ENCODE peak calls at places on chromosomes 4 and X, in ten cellular contexts. C, W, O, X, E, J, A, D, R and M are unnamed samples.

GRCh38 chr4:140252144-140252741 is 98.3 kb upstream of the MAML3 start:
- DNase-seq in C (peak; percentile 52), W (peak; percentile 31), O (no peak), X (peak; percentile 47), E (no peak), J (no peak), A (no peak), D (peak; percentile 9), R (peak; percentile 47), M (peak; percentile 65)

GRCh38 chr4:179292443-179292842 is 1850.2 kb upstream of the AGA start:
- DNase-seq in C (no peak), W (no peak), O (no peak), X (no peak), E (no peak), J (no peak), A (no peak), D (no peak), R (no peak), M (no peak)

GRCh38 chr4:70873216-70873615 is 29.0 kb upstream of the MOB1B start:
- DNase-seq in C (no peak), W (no peak), O (no peak), X (no peak), E (no peak), J (no peak), A (no peak), D (no peak), R (no peak), M (no peak)

GRCh38 chr4:42391356-42391675 is 6.0 kb upstream of the SHISA3 start:
- DNase-seq in C (no peak), W (no peak), O (no peak), X (peak; percentile 20), E (no peak), J (no peak), A (no peak), D (no peak), R (no peak), M (no peak)

GRCh38 chrX:154372612-154373022 is 1.8 kb downstream of the FLNA start:
- DNase-seq in C (no peak), W (no peak), O (no peak), X (no peak), E (no peak), J (no peak), A (peak; percentile 65), D (peak; percentile 51), R (peak; percentile 76), M (no peak)

GRCh38 chrX:72620550-72621145 is 48.0 kb upstream of the HDAC8 start:
- DNase-seq in C (peak; percentile 70), W (peak; percentile 81), O (peak; percentile 60), X (peak; percentile 92), E (peak; percentile 10), J (peak; percentile 36), A (peak; percentile 89), D (peak; percentile 84), R (peak; percentile 94), M (no peak)

GRCh38 chr4:40511017-40511614 is 118.5 kb downstream of the RBM47 start:
- DNase-seq in C (no peak), W (peak; percentile 85), O (peak; percentile 69), X (peak; percentile 86), E (no peak), J (no peak), A (no peak), D (no peak), R (no peak), M (peak; percentile 82)

GRCh38 chrX:40240844-40241243 is 143.1 kb upstream of the BCOR start:
- DNase-seq in C (no peak), W (no peak), O (no peak), X (no peak), E (no peak), J (no peak), A (no peak), D (no peak), R (no peak), M (no peak)

GRCh38 chr4:114282937-114283336 is 303.5 kb upstream of the ARSJ start:
- DNase-seq in C (no peak), W (no peak), O (no peak), X (no peak), E (no peak), J (no peak), A (no peak), D (no peak), R (no peak), M (no peak)

GRCh38 chr4:47478799-47479198 is 6.3 kb upstream of the ATP10D start:
- DNase-seq in C (no peak), W (no peak), O (no peak), X (no peak), E (no peak), J (no peak), A (no peak), D (no peak), R (no peak), M (no peak)

GRCh38 chr4:145486603-145487002 is 5.0 kb downstream of the SMAD1 start:
- DNase-seq in C (no peak), W (no peak), O (no peak), X (no peak), E (no peak), J (no peak), A (no peak), D (no peak), R (no peak), M (no peak)

GRCh38 chr4:145485120-145485519 is 3.5 kb downstream of the SMAD1 start:
- DNase-seq in C (no peak), W (no peak), O (no peak), X (no peak), E (no peak), J (no peak), A (no peak), D (no peak), R (no peak), M (no peak)

GRCh38 chr4:145484240-145484846 is 2.7 kb downstream of the SMAD1 start:
- DNase-seq in C (no peak), W (no peak), O (no peak), X (no peak), E (no peak), J (no peak), A (no peak), D (no peak), R (no peak), M (no peak)

GRCh38 chr4:145488310-145488709 is 6.7 kb downstream of the SMAD1 start:
- DNase-seq in C (no peak), W (no peak), O (no peak), X (no peak), E (no peak), J (no peak), A (no peak), D (no peak), R (no peak), M (no peak)

GRCh38 chr4:145487626-145488025 is 6.0 kb downstream of the SMAD1 start:
- DNase-seq in C (no peak), W (no peak), O (no peak), X (no peak), E (no peak), J (no peak), A (no peak), D (no peak), R (no peak), M (no peak)
- H3K4me3 ChIP-seq in C (peak overlapping the region; percentile 27), W (no peak overlapping the region), O (no peak overlapping the region), X (no peak overlapping the region), E (no peak overlapping the region), J (no peak overlapping the region), A (no peak overlapping the region), D (no peak overlapping the region), R (no peak overlapping the region), M (no peak overlapping the region)

GRCh38 chrX:7120578-7121219 is 26.8 kb upstream of the STS start:
- DNase-seq in C (no peak), W (no peak), O (no peak), X (no peak), E (no peak), J (no peak), A (peak; percentile 58), D (peak; percentile 10), R (peak; percentile 30), M (no peak)

GRCh38 chrX:7115557-7115956 is 32.0 kb upstream of the STS start:
- DNase-seq in C (no peak), W (no peak), O (no peak), X (no peak), E (no peak), J (no peak), A (no peak), D (no peak), R (no peak), M (no peak)

GRCh38 chrX:7116081-7116480 is 31.4 kb upstream of the STS start:
- DNase-seq in C (no peak), W (no peak), O (no peak), X (no peak), E (no peak), J (no peak), A (no peak), D (no peak), R (no peak), M (no peak)

GRCh38 chrX:7117587-7117986 is 29.9 kb upstream of the STS start:
- DNase-seq in C (no peak), W (no peak), O (no peak), X (no peak), E (no peak), J (no peak), A (no peak), D (no peak), R (no peak), M (no peak)

GRCh38 chrX:7119927-7120577 is 27.5 kb upstream of the STS start:
- DNase-seq in C (no peak), W (no peak), O (no peak), X (no peak), E (no peak), J (no peak), A (no peak), D (no peak), R (no peak), M (no peak)
- H3K27ac ChIP-seq in C (no peak overlapping the region), W (peak overlapping the region; percentile 72), O (peak overlapping the region; percentile 4), X (peak overlapping the region; percentile 65), E (peak overlapping the region; percentile 54), J (peak overlapping the region; percentile 24), A (no peak overlapping the region), D (no peak overlapping the region), R (no peak overlapping the region), M (no peak overlapping the region)

GRCh38 chrX:123254457-123254856 is 70.4 kb downstream of the GRIA3 start:
- DNase-seq in C (no peak), W (no peak), O (no peak), X (no peak), E (no peak), J (no peak), A (no peak), D (no peak), R (no peak), M (no peak)
- TF ChIP-seq CTCF in C (no peak), W (no peak), O (no peak), X (no peak), E (no peak), J (no peak), A (no peak), D (no peak), R (no peak), M (no peak)

DNA sequence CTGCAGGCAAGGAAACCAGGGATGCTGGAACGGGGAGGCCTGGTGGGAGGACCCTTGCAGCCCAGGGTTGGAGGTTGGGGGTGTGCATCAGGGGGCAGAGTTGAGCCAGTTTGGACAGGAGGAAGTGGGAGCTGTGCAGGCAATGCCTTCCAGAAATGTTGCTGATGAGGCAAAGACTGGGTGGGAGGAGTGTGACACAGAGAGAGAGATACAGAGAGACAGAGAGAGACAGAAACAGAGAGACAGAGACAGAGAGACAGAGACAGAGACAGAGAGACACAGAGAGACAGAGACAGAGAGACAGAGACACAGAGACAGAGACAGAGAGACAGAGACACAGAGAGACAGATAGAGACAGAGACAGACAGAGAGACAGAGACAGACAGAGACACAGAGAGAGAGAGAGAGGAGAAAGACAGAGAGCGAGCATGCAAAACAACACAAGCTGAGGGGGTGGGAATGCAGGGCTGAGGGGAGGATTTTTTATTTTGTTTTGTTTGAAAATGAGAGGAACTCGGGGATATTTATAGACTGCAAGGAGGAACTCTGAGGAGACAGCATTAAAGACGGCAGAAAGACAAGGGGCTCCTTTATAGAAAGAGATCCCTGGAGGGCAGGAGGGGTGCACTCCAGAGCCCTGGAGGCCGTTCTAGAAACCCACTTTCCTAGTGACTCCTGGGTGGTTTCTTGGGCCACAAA is 1.9 kb upstream of the HAUS3 start:
- DNase-seq in C (peak; percentile 74), W (peak; percentile 31), O (no peak), X (peak; percentile 18), E (peak; percentile 69), J (peak; percentile 69), A (peak; percentile 18), D (no peak), R (peak; percentile 40), M (no peak)
- H3K4me3 ChIP-seq in C (no peak overlapping the region), W (no peak overlapping the region), O (no peak overlapping the region), X (no peak overlapping the region), E (no peak overlapping the region), J (no peak overlapping the region), A (no peak overlapping the region), D (no peak overlapping the region), R (no peak overlapping the region), M (no peak overlapping the region)